ENCODE peak calls at places on chromosomes 12 and 14, in six cellular contexts. M is HepG2, O is GM12891, J is K562, X is GM12878, T is H1. E is an unnamed sample.

GRCh38 chr12:6551496-6552139 is 4.2 kb downstream of the IFFO1 start:
- DNase-seq in X (no peak), T (no peak), J (no peak), M (no peak), O (no peak), E (no peak)

GRCh38 chr12:51077930-51078329 is 5.5 kb downstream of the CSRNP2 start:
- DNase-seq in X (no peak), T (no peak), M (no peak), J (no peak), O (no peak), E (no peak)

GRCh38 chr12:1883513-1883912 is 34.9 kb downstream of the CACNA2D4 start:
- DNase-seq in J (no peak), M (no peak), O (no peak), T (no peak), X (no peak), E (no peak)

GRCh38 chr14:94384342-94384741 is 4.1 kb downstream of the SERPINA1 start:
- DNase-seq in J (no peak), X (no peak), O (no peak), M (no peak), T (no peak), E (no peak)

GRCh38 chr12:22458301-22458917 is 85.9 kb downstream of the C2CD5 start:
- DNase-seq in M (no peak), X (no peak), J (no peak), T (no peak), O (no peak), E (no peak)

GRCh38 chr12:30437616-30438015 is 258.1 kb downstream of the IPO8 start:
- DNase-seq in M (peak), T (no peak), O (no peak), J (no peak), X (no peak), E (no peak)

GRCh38 chr14:53044486-53044885 is 93.6 kb upstream of the FERMT2 start:
- DNase-seq in O (no peak), M (no peak), J (no peak), T (no peak), X (no peak), E (no peak)

GRCh38 chr12:118816296-118816695 is 165.0 kb upstream of the SRRM4 start:
- DNase-seq in M (no peak), X (no peak), O (no peak), J (no peak), T (no peak), E (no peak)

GRCh38 chr12:91109148-91109564 is 2.1 kb downstream of the LUM start:
- DNase-seq in T (peak), X (peak), M (peak), O (no peak), J (peak), E (no peak)

GRCh38 chr12:53221203-53222076 is 10.6 kb downstream of the RARG start:
- DNase-seq in O (peak), X (no peak), M (peak), T (no peak), J (peak), E (peak)

DNA sequence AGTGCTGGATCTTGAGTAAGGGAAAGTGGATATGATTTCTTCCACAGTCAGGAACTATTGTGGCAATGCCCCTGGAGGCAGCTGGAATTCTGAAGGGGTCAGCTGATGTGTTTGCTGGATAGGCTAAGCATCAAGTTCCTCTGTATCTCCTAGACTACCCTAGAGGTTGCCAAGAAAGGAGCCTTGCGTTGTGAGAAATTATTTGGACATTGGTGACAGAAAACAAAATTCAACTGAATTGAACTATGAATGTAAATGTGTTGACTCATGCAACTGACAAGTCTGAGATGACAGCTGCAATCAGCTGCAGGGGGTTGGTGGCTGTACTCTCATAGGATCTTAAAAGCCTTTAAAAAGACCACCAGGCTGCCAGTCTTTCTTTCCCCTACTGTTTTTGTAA is 244.5 kb downstream of the ATXN7L3B start:
- DNase-seq in T (no peak), X (no peak), O (no peak), J (no peak), M (no peak), E (no peak)
- TF ChIP-seq POLR2AphosphoS5 in T (no peak), X (no peak), O (no peak), J (no peak), M (no peak), E (no peak)

DNA sequence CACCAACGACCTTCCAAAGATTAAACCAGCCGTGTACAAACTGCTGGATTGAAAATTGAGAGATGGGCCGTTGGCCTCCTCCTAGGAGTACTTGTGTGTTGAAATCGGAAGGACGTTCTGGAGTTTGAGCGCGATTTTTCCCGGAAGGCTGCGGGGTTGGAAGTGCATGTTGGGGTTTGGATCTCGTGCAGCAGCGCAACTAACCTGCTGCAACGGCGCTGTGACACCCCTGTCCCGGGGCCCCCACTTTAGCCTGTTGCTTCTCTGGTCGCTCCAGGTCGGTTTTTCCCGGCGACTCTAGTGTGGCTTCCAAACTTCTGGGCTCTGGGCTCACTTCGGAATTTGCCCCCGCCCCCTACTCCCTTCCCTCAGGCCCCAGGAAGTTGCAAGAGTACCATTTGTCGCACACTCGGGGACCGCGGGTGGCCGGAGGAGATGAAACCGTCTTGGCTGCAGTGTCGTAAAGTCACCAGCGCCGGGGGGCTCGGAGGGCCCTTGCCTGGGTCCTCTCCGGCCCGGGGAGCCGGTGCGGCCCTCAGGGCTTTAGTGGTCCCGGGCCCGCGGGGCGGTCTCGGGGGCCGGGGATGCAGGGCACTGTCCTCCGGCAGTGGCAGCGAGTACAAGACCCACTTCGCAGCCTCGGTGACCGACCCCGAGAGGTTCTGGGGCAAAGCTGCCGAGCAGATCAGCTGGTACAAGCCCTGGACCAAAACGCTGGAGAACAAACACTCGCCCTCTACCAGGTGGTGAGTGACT is at the start of gene ACSS3:
- DNase-seq in T (peak), M (peak), O (no peak), X (no peak), J (no peak), E (no peak)
- TF ChIP-seq POLR2A in T (no peak), M (peak), O (no peak), X (no peak), J (no peak), E (no peak)

GRCh38 chr14:96666088-96666487 is 131.1 kb upstream of the VRK1 start:
- DNase-seq in M (peak), J (no peak), O (no peak), T (no peak), X (no peak), E (no peak)
- TF ChIP-seq TAF1 in M (no peak), J (no peak), O (no peak), T (no peak), X (no peak), E (no peak)

GRCh38 chr12:106767206-106767605 is 7.3 kb upstream of the RIC8B start:
- DNase-seq in T (no peak), J (no peak), X (no peak), M (no peak), O (no peak), E (no peak)
- TF ChIP-seq POLR2AphosphoS5 in T (no peak), J (no peak), X (no peak), M (no peak), O (no peak), E (no peak)

GRCh38 chr12:38332814-38333213 is 16.2 kb downstream of the ALG10B start:
- DNase-seq in T (no peak), X (no peak), O (no peak), J (no peak), M (no peak), E (no peak)
- TF ChIP-seq POLR2A in T (no peak), X (no peak), O (no peak), J (no peak), M (no peak), E (no peak)

DNA sequence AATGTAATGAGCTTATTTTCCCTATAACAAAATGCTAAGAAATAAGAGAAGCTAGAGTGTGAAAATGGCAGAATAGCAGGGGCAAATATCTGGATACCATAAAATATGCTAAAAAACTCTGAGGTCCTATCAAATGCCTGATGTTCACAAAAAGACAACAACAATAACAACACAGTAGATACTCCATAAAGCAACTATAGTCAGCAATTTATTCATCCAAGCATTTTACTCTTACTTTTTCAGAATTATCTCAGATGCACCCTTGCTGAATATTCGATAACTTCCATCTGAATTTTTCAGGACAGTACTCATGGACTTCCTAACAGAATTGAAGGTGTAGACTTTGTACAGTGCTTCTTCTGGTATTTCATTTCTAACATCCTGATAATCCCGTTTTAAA is 88.9 kb downstream of the ATP2B1 start:
- DNase-seq in T (no peak), J (no peak), X (no peak), O (no peak), M (no peak), E (no peak)
- TF ChIP-seq TAF1 in T (no peak), J (no peak), X (no peak), O (no peak), M (no peak), E (no peak)